ENCODE peak calls at places on chromosomes 5 and 9, in four cellular contexts. J, C, Z and O are unnamed samples. For H3K36me3, the result is how much of the 10 kb centered on the place peaks cover.

GRCh38 chr5:153979015-153979414 is 59.7 kb downstream of the FAM114A2 start:
- DNase-seq in J (no peak), C (no peak), Z (no peak), O (no peak)

GRCh38 chr5:64930672-64931318 is 162.1 kb downstream of the CWC27 start:
- DNase-seq in J (no peak), C (no peak), Z (no peak), O (no peak)

GRCh38 chr5:138369706-138370105 is 17.2 kb downstream of the KDM3B start:
- DNase-seq in J (no peak), C (no peak), Z (no peak), O (no peak)

GRCh38 chr9:130426467-130426773 is 18.3 kb upstream of the ASS1 start:
- DNase-seq in J (no peak), C (no peak), Z (no peak), O (no peak)

GRCh38 chr5:177389368-177390169 is 5.3 kb downstream of the SLC34A1 start:
- DNase-seq in J (no peak), C (peak), Z (no peak), O (no peak)

GRCh38 chr9:35287986-35288515 is 126.2 kb downstream of the UNC13B start:
- DNase-seq in J (no peak), C (no peak), Z (no peak), O (no peak)

GRCh38 chr9:503881-504852 is 289.5 kb downstream of the DOCK8 start:
- DNase-seq in J (peak), C (peak), Z (peak), O (peak)

GRCh38 chr5:7872517-7873149 is 3.7 kb downstream of the MTRR start:
- DNase-seq in J (no peak), C (no peak), Z (no peak), O (no peak)

GRCh38 chr9:137114613-137115393 is at the start of gene DPP7:
- DNase-seq in J (peak), C (peak), Z (peak), O (peak)

GRCh38 chr9:96109718-96110351 is 192.1 kb downstream of the HSD17B3 start:
- DNase-seq in J (no peak), C (no peak), Z (no peak), O (no peak)

GRCh38 chr9:136354592-136355085 is 8.9 kb downstream of the DNLZ start:
- DNase-seq in J (no peak), C (no peak), Z (peak), O (peak)

GRCh38 chr5:171093598-171093997 is 215.4 kb upstream of the TLX3 start:
- DNase-seq in J (no peak), C (no peak), Z (no peak), O (no peak)

GRCh38 chr5:100905259-100905914 is 2.3 kb upstream of the ST8SIA4 start:
- DNase-seq in J (no peak), C (no peak), Z (no peak), O (no peak)

GRCh38 chr9:81626511-81626910 is 62.8 kb downstream of the TLE1 start:
- DNase-seq in J (no peak), C (no peak), Z (no peak), O (no peak)

GRCh38 chr5:113050606-113051391 is 74.2 kb downstream of the DCP2 start:
- DNase-seq in J (peak), C (no peak), Z (peak), O (no peak)

GRCh38 chr5:65102501-65102825 is 333.7 kb downstream of the CWC27 start:
- DNase-seq in J (no peak), C (no peak), Z (peak), O (no peak)

GRCh38 chr9:98251554-98251953 is 3.9 kb downstream of the TBC1D2 start:
- DNase-seq in J (no peak), C (no peak), Z (no peak), O (no peak)

GRCh38 chr5:73722224-73722623 is 96.2 kb downstream of the ARHGEF28 start:
- DNase-seq in J (no peak), C (no peak), Z (no peak), O (no peak)

GRCh38 chr5:115932991-115933390 is 29.3 kb upstream of the LVRN start:
- DNase-seq in J (no peak), C (no peak), Z (no peak), O (no peak)

GRCh38 chr9:131714161-131714646 is 25.7 kb downstream of the RAPGEF1 start:
- DNase-seq in J (peak), C (peak), Z (peak), O (peak)

GRCh38 chr5:119302916-119303897 is 52.6 kb upstream of the TNFAIP8 start:
- DNase-seq in J (peak), C (peak), Z (no peak), O (no peak)

GRCh38 chr5:78574731-78575161 is 73.8 kb downstream of the LHFPL2 start:
- DNase-seq in J (no peak), C (peak), Z (no peak), O (no peak)

GRCh38 chr5:10528056-10528816 is 35.6 kb upstream of the ANKRD33B start:
- DNase-seq in J (no peak), C (no peak), Z (no peak), O (no peak)

GRCh38 chr5:77430726-77431125 is 61.4 kb downstream of the WDR41 start:
- DNase-seq in J (no peak), C (no peak), Z (no peak), O (no peak)

GRCh38 chr9:70318002-70318401 is 59.2 kb downstream of the SMC5 start:
- DNase-seq in J (no peak), C (no peak), Z (no peak), O (no peak)

GRCh38 chr9:70315389-70315788 is 56.6 kb downstream of the SMC5 start:
- DNase-seq in J (no peak), C (no peak), Z (no peak), O (no peak)
- H3K36me3 ChIP-seq in J (under half), C (under half), Z (under half), O (half or more)

GRCh38 chr9:16619341-16619740 is 251.1 kb downstream of the BNC2 start:
- DNase-seq in J (no peak), C (no peak), Z (no peak), O (no peak)

GRCh38 chr9:16622541-16622940 is 247.9 kb downstream of the BNC2 start:
- DNase-seq in J (no peak), C (no peak), Z (no peak), O (no peak)

GRCh38 chr9:16616686-16617085 is 253.8 kb downstream of the BNC2 start:
- DNase-seq in J (no peak), C (no peak), Z (no peak), O (no peak)

GRCh38 chr9:16618524-16618923 is 251.9 kb downstream of the BNC2 start:
- DNase-seq in J (no peak), C (no peak), Z (no peak), O (no peak)

DNA sequence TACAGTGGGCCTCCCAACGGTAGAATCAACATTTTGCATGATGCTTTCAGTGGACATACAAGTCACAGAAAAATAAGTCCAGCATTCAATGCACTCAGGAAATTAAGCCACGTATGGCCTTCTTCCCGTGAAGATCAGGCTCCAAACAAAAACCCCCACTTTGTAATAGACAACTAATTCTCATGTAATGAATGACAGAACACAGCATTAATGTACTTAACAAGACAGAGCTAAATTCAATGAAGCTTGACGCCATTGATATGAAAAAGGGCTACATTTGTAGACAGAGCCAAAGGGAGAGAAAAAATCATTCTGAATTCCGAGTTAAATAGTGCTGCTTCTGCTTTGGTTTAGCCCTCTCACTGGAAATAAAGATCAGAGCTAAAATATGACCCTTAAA is 250.6 kb downstream of the BNC2 start:
- DNase-seq in J (no peak), C (no peak), Z (no peak), O (no peak)
- TF ChIP-seq CTCF in J (no peak), C (no peak), Z (no peak), O (no peak)

GRCh38 chr9:112911736-112912135 is 21.1 kb upstream of the SLC46A2 start:
- DNase-seq in J (no peak), C (no peak), Z (no peak), O (no peak)
- H3K36me3 ChIP-seq in J (under half), C (under half), Z (under half), O (under half)

DNA sequence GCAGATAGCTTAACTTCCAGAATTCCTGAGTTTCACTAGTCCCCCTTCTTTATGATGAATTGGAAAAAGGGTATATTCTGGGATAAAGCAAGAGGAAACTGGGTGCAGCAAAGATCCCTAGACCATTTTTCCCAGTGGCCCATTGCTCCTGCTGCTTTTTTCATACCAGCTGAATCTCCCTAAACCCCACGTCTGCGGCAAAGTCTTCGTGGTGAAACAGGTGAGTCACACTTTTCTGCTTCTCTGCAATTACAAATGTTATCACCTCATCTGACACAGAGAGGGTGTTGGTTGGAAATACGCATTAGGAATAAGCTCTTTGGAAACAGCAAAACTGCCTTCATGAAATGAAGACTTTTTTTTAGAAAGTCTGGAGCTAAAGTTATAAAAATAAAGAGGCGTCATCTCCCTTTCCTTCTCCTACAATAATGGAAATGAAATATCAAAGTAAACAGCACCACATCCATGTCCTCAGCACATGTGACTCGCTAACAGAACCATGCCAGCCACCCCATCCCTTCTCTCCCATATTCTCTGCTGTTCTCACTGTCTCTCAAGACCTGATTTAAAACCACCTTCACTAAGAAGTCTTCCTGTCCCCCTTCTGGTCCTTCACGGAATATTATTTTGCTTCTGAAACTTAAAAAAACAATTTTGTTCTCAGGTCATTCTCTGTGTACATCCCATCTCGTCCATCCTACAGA is 39.5 kb upstream of the GLRX start:
- DNase-seq in J (no peak), C (no peak), Z (no peak), O (no peak)
- TF ChIP-seq CTCF in J (no peak), C (no peak), Z (no peak), O (no peak)

DNA sequence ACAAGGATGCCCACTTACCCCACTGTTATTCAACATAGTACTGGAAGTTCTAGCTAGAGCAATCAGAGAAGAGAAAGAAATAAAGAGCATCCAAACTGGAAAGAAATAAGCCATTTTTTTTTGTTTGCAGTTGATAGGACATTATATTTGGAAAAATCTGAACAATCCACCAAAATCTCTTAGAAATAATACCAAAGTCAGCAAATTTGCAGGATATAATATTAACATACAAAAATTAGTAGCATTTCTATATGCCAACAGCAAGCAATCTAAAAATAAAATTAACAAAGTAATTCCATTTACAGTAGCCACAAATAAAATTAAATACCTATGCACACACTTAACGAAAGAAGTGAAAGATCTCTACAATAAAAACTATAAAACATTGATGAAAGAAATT is 599.3 kb downstream of the CDH9 start:
- DNase-seq in J (no peak), C (no peak), Z (no peak), O (no peak)
- H3K36me3 ChIP-seq in J (under half), C (under half), Z (under half), O (under half)

GRCh38 chr5:169512385-169512784 is 71.2 kb upstream of the SPDL1 start:
- DNase-seq in J (no peak), C (no peak), Z (no peak), O (no peak)

GRCh38 chr5:169507051-169507450 is 76.5 kb upstream of the SPDL1 start:
- DNase-seq in J (no peak), C (no peak), Z (no peak), O (no peak)

DNA sequence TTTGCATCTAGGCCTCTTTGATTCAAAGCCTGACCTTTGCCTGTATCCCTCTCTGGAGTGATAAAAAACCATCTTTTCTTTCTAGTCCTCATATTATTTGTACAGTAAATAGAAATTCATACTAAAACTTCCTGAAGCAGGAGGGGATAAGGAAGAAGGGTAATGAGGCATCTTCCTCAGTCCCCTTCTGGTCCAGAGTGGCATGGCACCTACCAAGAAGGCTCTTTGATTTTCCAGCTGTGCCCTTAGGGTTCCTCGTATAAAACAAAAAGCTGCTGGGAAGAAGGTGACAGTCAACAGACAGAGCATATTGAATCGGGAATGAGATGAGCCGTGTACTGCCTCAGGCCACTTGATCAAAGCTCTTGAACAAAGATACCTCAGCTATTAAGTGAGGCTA is 71.9 kb upstream of the SPDL1 start:
- DNase-seq in J (no peak), C (no peak), Z (no peak), O (no peak)
- TF ChIP-seq CTCF in J (no peak), C (no peak), Z (no peak), O (no peak)

DNA sequence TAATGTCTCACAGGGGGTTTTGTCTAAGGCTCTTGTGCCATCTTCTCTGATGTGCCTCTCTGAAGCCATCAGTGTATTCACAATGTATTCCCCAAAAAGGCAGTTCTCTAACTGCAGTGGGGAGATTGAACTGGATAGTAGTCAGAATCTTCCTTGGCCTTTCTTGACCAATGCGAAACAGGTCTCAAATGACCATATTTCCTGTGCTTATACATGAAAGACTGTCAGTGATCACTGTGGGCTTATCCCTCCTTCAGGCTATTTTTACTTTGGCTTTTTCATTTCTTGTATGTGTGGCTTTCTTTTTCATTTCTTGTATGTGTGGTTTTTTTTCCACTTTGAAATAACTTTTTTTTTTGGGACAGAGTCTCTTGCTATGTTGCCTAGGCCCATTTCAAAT is 19.7 kb downstream of the HMGXB3 start:
- DNase-seq in J (no peak), C (no peak), Z (no peak), O (no peak)
- H3K36me3 ChIP-seq in J (under half), C (under half), Z (under half), O (half or more)

DNA sequence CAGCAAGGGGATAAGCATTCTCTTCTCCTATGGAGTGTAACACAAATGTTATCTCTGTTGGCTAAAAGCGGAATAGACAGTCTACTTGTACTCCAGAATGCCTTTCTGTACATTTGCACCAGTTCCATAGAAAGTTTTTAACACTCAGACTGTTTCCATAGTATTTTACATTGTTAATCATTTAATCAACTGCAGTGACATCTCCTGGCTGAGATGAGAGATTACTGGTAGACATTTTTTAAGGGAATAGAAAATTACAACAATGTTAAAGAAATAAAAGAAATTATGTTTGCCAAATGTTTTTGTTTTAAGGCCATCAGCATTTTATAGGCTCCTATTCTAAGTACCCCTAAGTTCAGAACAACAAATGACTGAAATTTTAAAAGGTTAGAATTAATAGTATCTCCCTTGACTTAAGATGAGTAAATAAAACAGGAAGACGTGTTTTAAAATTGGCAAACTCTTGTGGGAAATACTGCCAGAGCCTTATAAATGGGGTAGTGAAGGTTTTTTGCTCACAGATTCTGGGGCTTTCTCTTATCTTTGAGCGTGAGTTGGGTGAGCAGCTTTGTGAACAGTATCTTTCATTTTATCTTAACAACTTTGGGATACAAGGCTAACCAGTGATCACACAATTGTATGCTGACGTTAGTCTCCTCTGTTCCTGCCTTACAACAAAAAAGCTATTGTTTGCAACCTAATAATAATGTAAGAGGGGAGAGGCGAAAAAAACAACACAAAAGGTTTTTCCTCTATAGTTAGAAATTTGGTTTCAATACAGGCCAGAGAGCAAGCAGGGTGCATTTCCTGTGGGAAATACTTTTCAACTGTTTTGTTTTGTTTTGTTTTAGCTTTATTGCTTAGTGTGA is 294.4 kb downstream of the FBXL7 start:
- DNase-seq in J (no peak), C (no peak), Z (no peak), O (no peak)
- TF ChIP-seq CTCF in J (peak), C (no peak), Z (no peak), O (no peak)

GRCh38 chr5:146656638-146657037 is 140.6 kb upstream of the GPR151 start:
- DNase-seq in J (no peak), C (no peak), Z (no peak), O (no peak)

GRCh38 chr5:146659961-146660360 is 144.0 kb upstream of the GPR151 start:
- DNase-seq in J (no peak), C (no peak), Z (no peak), O (no peak)

GRCh38 chr5:146667633-146668032 is 151.6 kb upstream of the GPR151 start:
- DNase-seq in J (no peak), C (no peak), Z (no peak), O (no peak)

GRCh38 chr5:146660381-146660960 is 144.5 kb upstream of the GPR151 start:
- DNase-seq in J (no peak), C (no peak), Z (no peak), O (no peak)

DNA sequence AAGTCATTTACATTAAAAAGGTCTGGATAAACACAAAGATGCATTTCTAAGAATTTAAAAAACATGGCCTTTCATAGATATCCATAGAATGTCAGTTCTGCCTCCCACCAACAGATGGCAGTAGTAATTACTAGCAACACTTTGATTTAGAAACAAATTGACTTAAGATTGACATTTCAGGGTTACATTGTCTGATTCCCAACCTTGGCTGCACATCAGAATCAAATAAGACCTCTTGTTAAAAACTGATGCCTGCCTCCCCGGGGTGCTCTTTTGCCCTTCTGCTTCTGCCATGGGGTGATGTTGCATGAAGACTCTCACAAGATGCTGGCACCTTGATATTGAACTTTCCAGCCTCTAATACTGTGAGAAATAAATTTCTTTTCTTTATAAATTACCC is 146.2 kb upstream of the GPR151 start:
- DNase-seq in J (peak), C (no peak), Z (no peak), O (no peak)
- H3K36me3 ChIP-seq in J (under half), C (under half), Z (under half), O (under half)

DNA sequence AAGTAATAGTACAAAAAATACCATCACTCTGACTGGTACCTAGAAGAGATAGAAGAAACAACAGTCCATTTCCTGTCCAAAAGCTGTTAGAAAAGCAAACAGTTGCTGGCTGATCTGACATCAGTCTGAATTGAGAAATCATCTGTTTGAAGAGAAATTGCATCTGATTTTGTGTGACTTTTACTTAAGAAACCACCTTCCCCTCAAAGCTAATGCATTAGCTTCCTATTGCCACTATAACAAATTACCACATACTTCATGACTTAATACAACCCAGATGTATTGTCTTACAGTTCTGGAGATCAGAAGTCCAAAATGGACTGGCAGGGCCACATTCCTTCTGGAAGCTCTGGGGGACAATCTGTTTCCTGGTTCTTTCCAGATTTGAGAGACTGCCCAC is 385.9 kb upstream of the TLE4 start:
- DNase-seq in J (no peak), C (no peak), Z (no peak), O (no peak)
- TF ChIP-seq CTCF in J (no peak), C (no peak), Z (no peak), O (no peak)